ENCODE peak calls at places on chromosomes 6 and 20, in eight cellular contexts. B, P, D, W, E, J, F and N are unnamed samples.
A peak's percentile ranks its signal among the peaks of the same experiment; 100 is the strongest.

GRCh38 chr6:159131709-159132108 is 37.5 kb upstream of the FNDC1 start:
- DNase-seq in E (no peak), F (no peak), D (no peak), W (no peak), B (no peak), J (no peak), P (no peak), N (no peak)

GRCh38 chr6:30742316-30743098 is at the start of gene FLOT1:
- DNase-seq in W (peak; percentile 94), P (peak; percentile 63), E (peak; percentile 99), F (peak; percentile 75), J (peak; percentile 99), B (peak; percentile 84), D (peak; percentile 99), N (peak; percentile 73)

GRCh38 chr6:24451581-24452041 is 37.8 kb downstream of the GPLD1 start:
- DNase-seq in D (no peak), F (no peak), W (no peak), P (no peak), J (peak; percentile 11), E (no peak), B (no peak), N (no peak)

GRCh38 chr20:5844063-5844681 is 94.0 kb downstream of the SHLD1 start:
- DNase-seq in P (peak; percentile 41), W (peak; percentile 28), E (no peak), J (no peak), D (peak; percentile 46), B (no peak), F (no peak), N (no peak)

GRCh38 chr6:21264288-21264818 is 329.2 kb upstream of the SOX4 start:
- DNase-seq in W (no peak), J (no peak), D (peak; percentile 12), F (no peak), E (no peak), P (no peak), B (no peak), N (no peak)

GRCh38 chr6:170221052-170221752 is 69.7 kb downstream of the DLL1 start:
- DNase-seq in W (no peak), P (no peak), F (no peak), E (no peak), D (no peak), B (no peak), J (no peak), N (no peak)

GRCh38 chr6:48564036-48564820 is 453.2 kb upstream of the PTCHD4 start:
- DNase-seq in D (no peak), F (no peak), B (no peak), E (no peak), P (no peak), W (no peak), J (no peak), N (no peak)

GRCh38 chr20:39445095-39445494 is 483.0 kb downstream of the DHX35 start:
- DNase-seq in B (no peak), J (no peak), W (no peak), D (no peak), P (no peak), F (no peak), E (no peak), N (no peak)

GRCh38 chr20:50475879-50476292 is 34.3 kb upstream of the PTPN1 start:
- DNase-seq in F (no peak), D (peak; percentile 82), W (no peak), B (no peak), P (no peak), J (peak; percentile 64), E (no peak), N (no peak)

GRCh38 chr6:13813621-13814175 is 659 bp downstream of the MCUR1 start:
- DNase-seq in W (peak; percentile 37), D (peak; percentile 79), P (peak; percentile 6), F (no peak), B (peak; percentile 15), E (peak; percentile 69), J (peak; percentile 43), N (peak; percentile 36)

GRCh38 chr6:13814938-13815575 is 700 bp upstream of the MCUR1 start:
- DNase-seq in P (no peak), J (no peak), F (no peak), E (no peak), W (no peak), D (peak; percentile 17), B (no peak), N (no peak)

GRCh38 chr6:13813011-13813410 is 1.3 kb downstream of the MCUR1 start:
- DNase-seq in W (no peak), J (no peak), D (no peak), P (no peak), B (no peak), E (no peak), F (no peak), N (no peak)

GRCh38 chr6:13812359-13812642 is 2.1 kb downstream of the MCUR1 start:
- DNase-seq in B (no peak), E (no peak), D (no peak), F (no peak), J (no peak), W (no peak), P (no peak), N (no peak)

DNA sequence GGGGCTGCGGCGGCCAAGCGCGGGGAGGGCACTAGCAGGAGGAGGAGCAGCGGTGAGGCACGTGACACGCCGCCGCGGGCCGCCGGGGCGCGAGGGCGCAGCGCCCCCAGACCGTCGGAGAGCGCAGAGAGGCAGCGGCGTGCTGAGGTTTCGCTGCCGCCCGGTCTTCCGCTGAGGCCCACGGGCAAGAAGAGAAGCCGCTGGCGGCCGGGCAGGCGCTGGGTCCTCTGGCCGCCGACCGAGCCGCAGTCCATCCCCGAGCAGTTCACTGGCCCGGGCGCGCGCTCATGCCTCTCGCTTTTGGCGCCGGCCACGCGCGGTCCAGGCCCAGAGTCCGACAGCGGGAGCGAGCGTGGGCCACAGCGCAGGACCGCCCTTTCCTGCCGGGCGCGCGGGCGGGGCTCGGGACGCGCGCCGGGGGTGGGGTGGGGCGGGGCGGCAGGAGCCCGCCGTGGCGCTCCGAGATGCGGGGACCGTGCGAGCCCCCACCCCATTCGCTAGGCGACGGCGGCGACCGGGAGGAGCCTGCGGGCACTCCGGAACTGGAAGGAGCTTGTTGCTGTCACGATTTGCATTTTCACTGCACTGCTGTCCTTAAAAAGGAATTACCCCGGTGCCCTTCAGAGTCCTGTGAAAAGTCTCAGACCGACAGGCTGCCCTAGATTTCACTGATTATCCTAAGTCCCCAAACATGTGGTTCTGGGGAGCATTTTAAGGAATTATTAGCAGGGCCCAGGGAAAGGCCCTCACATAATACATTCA is at the start of gene MCUR1:
- DNase-seq in F (peak; percentile 63), B (peak; percentile 20), E (peak; percentile 91), P (peak; percentile 61), W (peak; percentile 56), J (peak; percentile 78), D (peak; percentile 95), N (peak; percentile 66)
- TF ChIP-seq CTCF in F (peak; percentile 13), B (peak; percentile 14), E (no peak), P (peak; percentile 20), W (no peak), J (no peak), D (no peak), N (peak; percentile 18)

GRCh38 chr6:3353504-3353903 is 94.8 kb downstream of the PSMG4 start:
- DNase-seq in P (no peak), F (no peak), B (no peak), E (no peak), W (no peak), J (no peak), D (no peak), N (no peak)
- TF ChIP-seq CTCF in P (no peak), F (no peak), B (no peak), E (no peak), W (no peak), J (no peak), D (no peak), N (no peak)

GRCh38 chr6:83804886-83805285 is 48.3 kb upstream of the RIPPLY2 start:
- DNase-seq in F (no peak), E (no peak), B (no peak), W (no peak), D (no peak), J (no peak), P (no peak), N (no peak)
- TF ChIP-seq CTCF in F (no peak), E (no peak), B (no peak), W (peak; percentile 37), D (no peak), J (no peak), P (no peak), N (peak; percentile 13)

GRCh38 chr6:3428700-3429099 is 28.1 kb downstream of the SLC22A23 start:
- DNase-seq in J (no peak), F (no peak), D (no peak), E (no peak), B (no peak), P (no peak), W (no peak), N (no peak)
- TF ChIP-seq CTCF in J (no peak), F (no peak), D (no peak), E (no peak), B (no peak), P (no peak), W (no peak), N (no peak)

GRCh38 chr6:127186889-127187288 is 68.4 kb downstream of the RSPO3 start:
- DNase-seq in D (no peak), E (peak; percentile 57), J (peak; percentile 66), B (no peak), F (peak; percentile 4), W (peak; percentile 37), P (peak; percentile 26), N (no peak)
- TF ChIP-seq CTCF in D (peak; percentile 30), E (peak; percentile 30), J (peak; percentile 36), B (peak; percentile 50), F (peak; percentile 23), W (peak; percentile 73), P (peak; percentile 49), N (peak; percentile 33)

GRCh38 chr20:45685896-45686295 is 15.9 kb upstream of the WFDC11 start:
- DNase-seq in W (no peak), F (no peak), J (peak; percentile 11), E (no peak), B (no peak), D (peak; percentile 7), P (no peak), N (no peak)
- TF ChIP-seq CTCF in W (no peak), F (no peak), J (peak; percentile 16), E (no peak), B (peak; percentile 4), D (no peak), P (no peak), N (no peak)

GRCh38 chr6:35419431-35419830 is 32.7 kb upstream of the FANCE start:
- DNase-seq in B (peak; percentile 83), W (no peak), D (peak; percentile 75), P (no peak), F (no peak), J (no peak), E (no peak), N (no peak)
- TF ChIP-seq CTCF in B (peak; percentile 65), W (no peak), D (peak; percentile 44), P (peak; percentile 26), F (no peak), J (no peak), E (no peak), N (peak; percentile 27)